ENCODE peak calls at places on chromosomes 7 and 10, in six cellular contexts. T, H, S, V, K and Y are unnamed samples.
A peak's percentile ranks its signal among the peaks of the same experiment; 100 is the strongest.

GRCh38 chr10:70672993-70673928 is 955 bp downstream of the ADAMTS14 start:
- DNase-seq in T (no peak), H (peak; percentile 70), S (no peak), V (no peak), K (no peak), Y (peak; percentile 68)

GRCh38 chr7:7681191-7681935 is 37.0 kb downstream of the RPA3 start:
- DNase-seq in T (peak; percentile 50), H (peak; percentile 62), S (peak; percentile 56), V (peak; percentile 50), K (no peak), Y (peak; percentile 48)

GRCh38 chr7:103447073-103447960 is 1.3 kb upstream of the SLC26A5 start:
- DNase-seq in T (peak; percentile 44), H (peak; percentile 84), S (no peak), V (peak; percentile 53), K (peak; percentile 74), Y (peak; percentile 86)

GRCh38 chr7:33809218-33809617 is 96.1 kb upstream of the BMPER start:
- DNase-seq in T (no peak), H (no peak), S (no peak), V (no peak), K (no peak), Y (no peak)

GRCh38 chr10:126203746-126204145 is 184.5 kb downstream of the ADAM12 start:
- DNase-seq in T (no peak), H (no peak), S (no peak), V (no peak), K (no peak), Y (no peak)

GRCh38 chr7:8228068-8228467 is 33.9 kb downstream of the ICA1 start:
- DNase-seq in T (no peak), H (no peak), S (no peak), V (no peak), K (no peak), Y (no peak)

GRCh38 chr7:73528204-73528603 is 6.1 kb upstream of the BAZ1B start:
- DNase-seq in T (no peak), H (no peak), S (no peak), V (no peak), K (no peak), Y (no peak)

GRCh38 chr7:106050002-106050742 is 61.9 kb downstream of the SYPL1 start:
- DNase-seq in T (peak; percentile 79), H (peak; percentile 46), S (no peak), V (no peak), K (no peak), Y (peak; percentile 37)

GRCh38 chr7:85025312-85025756 is 161.5 kb downstream of the SEMA3D start:
- DNase-seq in T (no peak), H (no peak), S (no peak), V (no peak), K (no peak), Y (no peak)

GRCh38 chr7:125061-125471 is 67.3 kb upstream of the FAM20C start:
- DNase-seq in T (no peak), H (no peak), S (no peak), V (no peak), K (no peak), Y (no peak)

GRCh38 chr7:100568936-100569844 is 4.5 kb downstream of the SAP25 start:
- DNase-seq in T (peak; percentile 91), H (peak; percentile 86), S (no peak), V (peak; percentile 44), K (peak; percentile 86), Y (peak; percentile 79)

GRCh38 chr7:139471740-139472353 is 11.6 kb downstream of the KLRG2 start:
- DNase-seq in T (peak; percentile 28), H (no peak), S (no peak), V (no peak), K (no peak), Y (no peak)

GRCh38 chr7:151201751-151202150 is 8.5 kb downstream of the H2BK1 start:
- DNase-seq in T (no peak), H (no peak), S (no peak), V (no peak), K (no peak), Y (no peak)

GRCh38 chr10:63375006-63375405 is 90.8 kb downstream of the JMJD1C start:
- DNase-seq in T (no peak), H (no peak), S (no peak), V (no peak), K (no peak), Y (no peak)

GRCh38 chr10:64344211-64344610 is 823.0 kb downstream of the REEP3 start:
- DNase-seq in T (no peak), H (no peak), S (no peak), V (no peak), K (no peak), Y (no peak)

GRCh38 chr10:60901561-60902235 is 42.3 kb downstream of the RHOBTB1 start:
- DNase-seq in T (no peak), H (no peak), S (no peak), V (no peak), K (no peak), Y (peak; percentile 59)

GRCh38 chr7:131110294-131111080 is 217.2 kb upstream of the MKLN1 start:
- DNase-seq in T (no peak), H (peak; percentile 55), S (no peak), V (no peak), K (peak; percentile 61), Y (no peak)

GRCh38 chr10:72080042-72081035 is 8.0 kb downstream of the SPOCK2 start:
- DNase-seq in T (no peak), H (no peak), S (no peak), V (no peak), K (peak; percentile 45), Y (no peak)
- TF ChIP-seq GABPA in T (no peak), H (no peak), S (no peak), V (no peak), K (no peak), Y (no peak)

GRCh38 chr10:5661043-5661442 is 5.4 kb downstream of the ASB13 start:
- DNase-seq in T (no peak), H (no peak), S (no peak), V (no peak), K (no peak), Y (no peak)

GRCh38 chr10:5658871-5659618 is 7.3 kb downstream of the ASB13 start:
- DNase-seq in T (peak; percentile 91), H (no peak), S (no peak), V (no peak), K (peak; percentile 64), Y (no peak)

GRCh38 chr10:5656737-5657579 is 9.4 kb downstream of the ASB13 start:
- DNase-seq in T (no peak), H (peak; percentile 28), S (no peak), V (no peak), K (no peak), Y (no peak)

GRCh38 chr10:5662708-5663579 is 3.5 kb downstream of the ASB13 start:
- DNase-seq in T (no peak), H (no peak), S (no peak), V (no peak), K (no peak), Y (no peak)

DNA sequence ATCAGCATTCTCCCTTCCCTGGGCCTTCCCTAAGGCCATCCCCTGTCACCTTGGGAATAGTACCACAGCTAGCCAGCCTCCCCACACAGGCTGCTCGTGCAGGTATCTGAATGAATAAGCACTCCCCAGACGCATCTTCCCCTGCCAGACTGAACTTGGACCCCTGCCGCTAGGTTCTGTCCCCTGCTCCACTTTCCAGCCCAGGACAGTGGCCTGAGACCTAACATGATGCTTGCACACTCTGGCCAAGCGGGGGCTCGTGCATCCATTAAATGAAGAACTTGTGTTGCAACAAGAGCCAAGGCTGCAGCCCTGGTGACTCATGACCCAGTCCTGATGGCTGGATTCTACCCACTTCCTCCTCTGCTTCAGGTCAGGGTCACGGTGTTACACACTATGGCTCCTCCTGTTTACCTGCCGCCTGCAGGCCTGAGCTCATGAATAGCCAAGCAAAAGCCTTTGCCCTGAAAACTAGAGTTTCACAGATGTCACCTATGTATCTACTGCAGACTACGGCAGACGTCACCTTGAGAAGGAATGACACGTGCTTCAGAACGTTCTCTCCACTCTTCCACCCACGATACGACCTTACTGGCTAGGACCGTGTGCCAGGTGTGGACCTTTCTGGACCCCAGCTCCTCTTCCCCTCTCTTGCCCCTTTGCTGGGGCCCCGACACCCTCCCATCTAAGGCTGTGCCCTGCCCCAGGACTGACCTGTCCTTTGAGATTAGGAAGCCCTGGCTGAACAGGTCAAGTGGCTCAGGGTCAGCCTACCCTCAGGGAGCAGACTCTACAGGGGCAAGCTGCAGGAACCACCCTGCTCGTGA is 6.5 kb downstream of the ASB13 start:
- DNase-seq in T (peak; percentile 96), H (peak; percentile 61), S (no peak), V (peak; percentile 73), K (no peak), Y (no peak)
- TF ChIP-seq GABPA in T (no peak), H (no peak), S (no peak), V (no peak), K (no peak), Y (no peak)

GRCh38 chr7:87627634-87627994 is 584 bp upstream of the RUNDC3B start:
- DNase-seq in T (no peak), H (no peak), S (no peak), V (no peak), K (peak; percentile 65), Y (peak; percentile 68)
- TF ChIP-seq GABPA in T (no peak), H (no peak), S (no peak), V (no peak), K (no peak), Y (no peak)

GRCh38 chr7:95469850-95470249 is 15.9 kb upstream of the ASB4 start:
- DNase-seq in T (peak; percentile 66), H (no peak), S (no peak), V (no peak), K (no peak), Y (peak; percentile 16)
- TF ChIP-seq GABPA in T (no peak), H (no peak), S (no peak), V (no peak), K (no peak), Y (no peak)

GRCh38 chr7:44713680-44714335 is 34.8 kb upstream of the ZMIZ2 start:
- DNase-seq in T (no peak), H (no peak), S (no peak), V (peak; percentile 26), K (no peak), Y (no peak)
- TF ChIP-seq GABPA in T (no peak), H (no peak), S (no peak), V (no peak), K (no peak), Y (no peak)

DNA sequence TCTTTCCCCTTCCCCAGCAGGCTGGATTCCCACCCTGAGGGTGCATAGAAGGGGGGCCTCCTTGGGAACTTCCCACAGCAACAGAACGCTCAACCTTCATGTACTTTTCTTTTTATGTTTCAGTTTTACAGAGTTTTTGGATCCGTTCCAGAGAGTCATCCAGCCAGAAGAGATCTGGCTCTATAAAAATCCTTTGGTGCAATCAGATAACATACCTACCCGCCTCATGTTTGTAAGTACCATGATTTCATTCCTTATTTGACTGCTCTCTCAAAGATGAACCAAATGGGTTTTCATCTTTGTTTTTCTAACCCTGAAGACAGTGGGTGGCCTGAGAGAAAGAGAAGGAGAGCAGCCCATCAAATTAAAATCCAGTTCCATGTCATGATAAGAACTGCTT is 46.7 kb downstream of the PLPP4 start:
- DNase-seq in T (no peak), H (no peak), S (no peak), V (no peak), K (no peak), Y (peak; percentile 37)
- TF ChIP-seq GABPA in T (no peak), H (no peak), S (no peak), V (no peak), K (no peak), Y (no peak)